ENCODE peak calls at places on chromosomes 4 and X, in six cellular contexts. Z is stimulated activated effector memory CD8-positive, alpha-beta T cell treated with anti-CD3 and anti-CD28 coated beads, Interleukin-12 subunit alpha, Interleukin-12 subunit beta, amount 100 ng/mL, for 72 hours; D is GM23338; M is occipital lobe; F is lower lobe of right lung; S is mesothelial cell of epicardium. R is an unnamed sample.

GRCh38 chr4:161564230-161564834 is 599.5 kb downstream of the FSTL5 start:
- DNase-seq in Z (no peak), D (peak), M (no peak), F (no peak), S (no peak), R (no peak)

GRCh38 chrX:56763556-56764152 is 34.6 kb downstream of the NBDY start:
- DNase-seq in Z (no peak), D (peak), M (no peak), F (no peak), S (peak), R (no peak)

GRCh38 chr4:11729548-11729947 is 300.9 kb upstream of the HS3ST1 start:
- DNase-seq in Z (no peak), D (no peak), M (no peak), F (no peak), S (no peak), R (no peak)

GRCh38 chrX:33132569-33132968 is 78.8 kb downstream of the DMD start:
- DNase-seq in Z (no peak), D (no peak), M (no peak), F (no peak), S (no peak), R (no peak)

GRCh38 chr4:75513529-75514130 is 573 bp downstream of the RCHY1 start:
- DNase-seq in Z (no peak), D (no peak), M (no peak), F (no peak), S (no peak), R (no peak)

GRCh38 chr4:73922766-73923630 is 53.8 kb downstream of the CXCL1 start:
- DNase-seq in Z (no peak), D (no peak), M (no peak), F (no peak), S (no peak), R (no peak)

GRCh38 chrX:12970691-12971202 is 4.2 kb upstream of the TMSB4X start:
- DNase-seq in Z (no peak), D (peak), M (peak), F (no peak), S (no peak), R (peak)

GRCh38 chrX:37986893-37987292 is 19.5 kb upstream of the SYTL5 start:
- DNase-seq in Z (no peak), D (no peak), M (no peak), F (no peak), S (no peak), R (no peak)

GRCh38 chrX:19698125-19698524 is 182.8 kb upstream of the MAP3K15 start:
- DNase-seq in Z (no peak), D (no peak), M (no peak), F (no peak), S (no peak), R (no peak)

GRCh38 chrX:65196758-65197371 is 220.6 kb upstream of the ZC4H2 start:
- DNase-seq in Z (no peak), D (peak), M (no peak), F (peak), S (no peak), R (no peak)

GRCh38 chr4:127162741-127163140 is 470.0 kb upstream of the INTU start:
- DNase-seq in Z (no peak), D (no peak), M (no peak), F (no peak), S (no peak), R (no peak)

GRCh38 chr4:85147481-85148076 is 181.1 kb upstream of the WDFY3 start:
- DNase-seq in Z (no peak), D (peak), M (peak), F (peak), S (no peak), R (peak)

GRCh38 chr4:87624698-87625097 is 16.4 kb downstream of the DSPP start:
- DNase-seq in Z (no peak), D (no peak), M (no peak), F (no peak), S (no peak), R (no peak)